ENCODE peak calls at places on chromosomes 13 and 19, in four cellular contexts. O is GM23338, R is SK-N-SH, U is suprapubic skin. W is an unnamed sample.

GRCh38 chr19:17496337-17496997 is 15.0 kb upstream of the PGLS start:
- DNase-seq in O (peak; percentile 94), R (peak; percentile 91), U (no peak), W (peak; percentile 81)

GRCh38 chr19:35736913-35737886 is 5.1 kb downstream of the IGFLR1 start:
- DNase-seq in O (no peak), R (no peak), U (no peak), W (no peak)

GRCh38 chr19:48724796-48725753 is 5.5 kb upstream of the MAMSTR start:
- DNase-seq in O (peak; percentile 92), R (peak; percentile 75), U (no peak), W (peak; percentile 86)

GRCh38 chr13:40982772-40983171 is 36.3 kb downstream of the ELF1 start:
- DNase-seq in O (no peak), R (peak; percentile 38), U (no peak), W (no peak)

GRCh38 chr13:74210693-74211393 is 76.6 kb upstream of the KLF12 start:
- DNase-seq in O (no peak), R (peak; percentile 25), U (no peak), W (no peak)

GRCh38 chr13:66071018-66071417 is 1159.1 kb downstream of the PCDH9 start:
- DNase-seq in O (no peak), R (no peak), U (no peak), W (no peak)

GRCh38 chr19:10672529-10673150 is 18.5 kb downstream of the ILF3 start:
- DNase-seq in O (no peak), R (no peak), U (no peak), W (no peak)

GRCh38 chr19:35247526-35248309 is 1.1 kb upstream of the LSR start:
- DNase-seq in O (peak; percentile 99), R (no peak), U (no peak), W (no peak)

GRCh38 chr19:6065685-6066365 is 44.5 kb downstream of the RFX2 start:
- DNase-seq in O (peak; percentile 71), R (no peak), U (peak; percentile 90), W (no peak)

GRCh38 chr19:54357381-54357780 is 7.3 kb downstream of the LAIR1 start:
- DNase-seq in O (peak; percentile 23), R (no peak), U (no peak), W (no peak)

GRCh38 chr19:22784051-22784450 is at the start of gene ZNF99:
- DNase-seq in O (no peak), R (no peak), U (peak; percentile 56), W (peak; percentile 67)

GRCh38 chr13:40094056-40094455 is 438.6 kb downstream of the COG6 start:
- DNase-seq in O (no peak), R (no peak), U (no peak), W (no peak)

GRCh38 chr19:7861619-7862412 is 12.4 kb downstream of the PRR36 start:
- DNase-seq in O (peak; percentile 80), R (no peak), U (peak; percentile 62), W (no peak)

GRCh38 chr19:53461866-53462265 is 5.7 kb upstream of the ZNF813 start:
- DNase-seq in O (no peak), R (no peak), U (no peak), W (no peak)

GRCh38 chr19:50889638-50890037 is 16.4 kb downstream of the KLK2 start:
- DNase-seq in O (no peak), R (no peak), U (no peak), W (no peak)

GRCh38 chr19:19385900-19386339 is 19.6 kb upstream of the GATAD2A start:
- DNase-seq in O (peak; percentile 66), R (no peak), U (peak; percentile 76), W (no peak)

GRCh38 chr19:16661480-16662034 is 618 bp downstream of the TMEM38A start:
- DNase-seq in O (peak; percentile 72), R (peak; percentile 36), U (peak; percentile 71), W (peak; percentile 76)

GRCh38 chr19:55603581-55604292 is 1.7 kb upstream of the ZNF865 start:
- DNase-seq in O (peak; percentile 93), R (no peak), U (no peak), W (no peak)

GRCh38 chr19:55606817-55607216 is 1.4 kb downstream of the ZNF865 start:
- DNase-seq in O (no peak), R (no peak), U (no peak), W (no peak)

GRCh38 chr19:55605637-55606470 is at the start of gene ZNF865:
- DNase-seq in O (peak; percentile 94), R (peak; percentile 82), U (peak; percentile 86), W (peak; percentile 87)

GRCh38 chr19:55605207-55605636 is 225 bp upstream of the ZNF865 start:
- DNase-seq in O (peak; percentile 96), R (peak; percentile 97), U (peak; percentile 99), W (peak; percentile 99)

DNA sequence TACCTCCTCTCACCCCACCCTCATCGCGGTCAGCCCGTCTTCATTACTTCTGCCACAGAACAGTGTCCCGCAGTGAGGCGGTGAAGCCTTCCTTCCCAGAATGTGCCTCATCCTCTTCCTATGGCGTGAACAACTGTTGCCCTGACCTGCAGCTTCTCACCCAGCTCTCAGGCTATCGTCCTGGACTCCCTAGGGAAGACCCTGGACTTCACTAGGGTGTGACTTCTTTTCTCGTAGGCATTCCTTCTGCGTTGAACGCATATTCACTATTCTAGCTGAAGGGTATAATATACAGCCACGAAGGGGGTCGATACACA is 982 bp downstream of the ZNF865 start:
- DNase-seq in O (no peak), R (no peak), U (no peak), W (no peak)
- H3K27ac ChIP-seq in O (peak overlapping the region; percentile 79), R (peak overlapping the region; percentile 56), U (no peak overlapping the region), W (peak overlapping the region; percentile 95)

GRCh38 chr19:15116856-15117255 is 9.7 kb downstream of the SYDE1 start:
- DNase-seq in O (no peak), R (no peak), U (no peak), W (no peak)

GRCh38 chr19:15115080-15115479 is 7.9 kb downstream of the SYDE1 start:
- DNase-seq in O (no peak), R (peak; percentile 21), U (no peak), W (peak; percentile 90)

GRCh38 chr19:15118248-15118647 is 11.0 kb downstream of the SYDE1 start:
- DNase-seq in O (no peak), R (no peak), U (no peak), W (no peak)

GRCh38 chr19:15114153-15114540 is 6.9 kb downstream of the SYDE1 start:
- DNase-seq in O (no peak), R (peak; percentile 21), U (no peak), W (no peak)

GRCh38 chr19:15115762-15116615 is 8.8 kb downstream of the SYDE1 start:
- DNase-seq in O (no peak), R (peak; percentile 20), U (no peak), W (no peak)
- TF ChIP-seq POLR2AphosphoS5 in O (peak; percentile 34), R (no peak), U (no peak), W (peak; percentile 16)

GRCh38 chr19:1271528-1272422 is 2.6 kb downstream of the CIRBP start:
- DNase-seq in O (no peak), R (no peak), U (no peak), W (peak; percentile 74)
- H3K4me1 ChIP-seq in O (peaks cover 43% of the 10 kb centered on the region), R (peaks cover 66% of the 10 kb centered on the region), U (peaks cover 88% of the 10 kb centered on the region), W (peaks cover 81% of the 10 kb centered on the region)

GRCh38 chr13:111216166-111216960 is 101.3 kb downstream of the ARHGEF7 start:
- DNase-seq in O (peak; percentile 64), R (peak; percentile 61), U (no peak), W (no peak)
- H3K27ac ChIP-seq in O (no peak overlapping the region), R (no peak overlapping the region), U (no peak overlapping the region), W (peak overlapping the region; percentile 48)

DNA sequence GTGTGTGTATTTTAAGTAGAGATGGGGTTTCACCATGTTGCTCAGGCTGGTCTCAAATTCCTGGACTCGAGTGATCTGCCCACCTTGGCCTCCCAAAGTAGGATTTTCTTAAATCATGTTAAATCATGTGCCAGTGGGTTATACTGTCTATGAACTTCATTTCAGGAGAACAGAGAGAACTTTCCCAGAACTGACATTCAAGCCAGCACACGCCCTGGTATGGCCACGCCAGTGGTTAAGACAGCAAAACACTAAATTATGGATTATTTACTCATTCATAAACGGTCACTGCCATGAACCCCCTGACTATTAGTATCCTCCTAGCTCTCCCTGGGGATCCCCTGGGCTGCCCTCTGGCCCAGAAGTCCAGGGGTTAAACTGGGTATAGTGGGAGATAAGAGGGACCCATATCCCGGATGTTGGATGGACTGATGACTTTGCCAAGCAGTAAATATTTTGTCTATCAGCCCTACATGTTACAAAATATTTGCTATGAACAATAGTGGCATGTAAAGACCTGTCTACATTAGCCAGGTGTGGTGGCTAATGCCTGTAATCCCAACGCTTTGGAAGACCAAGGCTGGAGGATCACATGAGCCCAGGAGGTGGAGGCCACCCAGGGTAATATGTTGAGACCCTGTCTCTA is 16.1 kb upstream of the STRN4 start:
- DNase-seq in O (no peak), R (no peak), U (no peak), W (no peak)
- TF ChIP-seq POLR2AphosphoS5 in O (no peak), R (no peak), U (no peak), W (no peak)

GRCh38 chr13:30870916-30871712 is 35.0 kb upstream of the MEDAG start:
- DNase-seq in O (peak; percentile 35), R (no peak), U (no peak), W (no peak)
- H3K4me1 ChIP-seq in O (peaks cover 35% of the 10 kb centered on the region), R (peaks cover 37% of the 10 kb centered on the region), U (peaks cover 50% of the 10 kb centered on the region), W (peaks cover 49% of the 10 kb centered on the region)

DNA sequence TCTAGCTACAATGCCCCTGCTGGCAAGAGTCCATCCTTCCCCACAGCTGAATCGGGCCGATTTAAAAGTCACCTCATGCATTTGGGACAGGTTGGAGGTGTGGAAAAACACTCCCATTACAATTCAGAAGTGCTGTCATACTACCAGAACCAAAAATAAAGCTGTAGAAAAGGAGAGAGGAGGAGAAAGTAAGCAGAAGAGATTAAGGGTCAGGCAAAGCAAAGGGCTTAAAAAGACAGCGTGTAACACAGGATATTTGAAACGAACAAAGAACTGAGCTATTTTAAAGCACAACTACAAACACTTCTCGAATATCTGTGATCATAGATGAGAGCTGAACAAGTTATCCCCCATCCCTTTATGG is 90.4 kb downstream of the FGF14 start:
- DNase-seq in O (no peak), R (no peak), U (no peak), W (no peak)
- H3K27ac ChIP-seq in O (no peak overlapping the region), R (no peak overlapping the region), U (no peak overlapping the region), W (peak overlapping the region; percentile 48)

GRCh38 chr13:101339202-101339601 is 77.1 kb downstream of the NALCN start:
- DNase-seq in O (no peak), R (no peak), U (no peak), W (no peak)
- TF ChIP-seq POLR2AphosphoS5 in O (no peak), R (no peak), U (no peak), W (no peak)

GRCh38 chr19:4059493-4059880 is 7.2 kb downstream of the ZBTB7A start:
- DNase-seq in O (no peak), R (no peak), U (no peak), W (peak; percentile 64)
- H3K4me1 ChIP-seq in O (peaks cover 19% of the 10 kb centered on the region), R (peaks cover 10% of the 10 kb centered on the region), U (peaks cover 73% of the 10 kb centered on the region), W (peaks cover 65% of the 10 kb centered on the region)